ENCODE peak calls at places on chromosomes 1 and 21, in five cellular contexts. W is esophagus squamous epithelium, S is transverse colon, K is iPS DF 6.9, N is colonic mucosa. P is an unnamed sample. For H3K4me1, the result is how much of the 10 kb centered on the place peaks cover.

GRCh38 chr1:61639937-61640336 is 85.0 kb downstream of the TM2D1 start:
- DNase-seq in W (no peak), S (no peak), K (no peak), N (no peak), P (no peak)

GRCh38 chr1:230104395-230105244 is 37.6 kb downstream of the GALNT2 start:
- DNase-seq in W (peak), S (peak), K (no peak), N (peak), P (peak)

GRCh38 chr1:29563092-29563491 is 326.8 kb downstream of the PTPRU start:
- DNase-seq in W (no peak), S (no peak), K (no peak), N (no peak), P (no peak)

GRCh38 chr1:108955881-108956280 is 7.4 kb downstream of the CLCC1 start:
- DNase-seq in W (no peak), S (no peak), K (no peak), N (no peak), P (no peak)

GRCh38 chr1:204623365-204623893 is 62.1 kb downstream of the LRRN2 start:
- DNase-seq in W (no peak), S (peak), K (no peak), N (peak), P (peak)

GRCh38 chr1:67134692-67135091 is at the start of gene C1orf141:
- DNase-seq in W (no peak), S (no peak), K (no peak), N (no peak), P (no peak)

GRCh38 chr1:151693057-151693651 is 23.4 kb downstream of the CELF3 start:
- DNase-seq in W (no peak), S (no peak), K (peak), N (peak), P (peak)

GRCh38 chr1:186819140-186819539 is 9.6 kb upstream of the PLA2G4A start:
- DNase-seq in W (no peak), S (no peak), K (no peak), N (no peak), P (no peak)

GRCh38 chr1:27606708-27607238 is 2.8 kb upstream of the AHDC1 start:
- DNase-seq in W (no peak), S (no peak), K (no peak), N (no peak), P (no peak)

GRCh38 chr1:205262706-205263105 is 35.0 kb downstream of the TMCC2 start:
- DNase-seq in W (no peak), S (no peak), K (no peak), N (no peak), P (no peak)

GRCh38 chr1:22343456-22344426 is 107.9 kb upstream of the ZBTB40 start:
- DNase-seq in W (no peak), S (no peak), K (no peak), N (no peak), P (no peak)

GRCh38 chr1:102732927-102733326 is 375.4 kb downstream of the COL11A1 start:
- DNase-seq in W (no peak), S (no peak), K (no peak), N (no peak), P (no peak)

GRCh38 chr1:109112056-109112651 is 1.8 kb upstream of the ELAPOR1 start:
- DNase-seq in W (no peak), S (no peak), K (no peak), N (no peak), P (peak)

GRCh38 chr1:154750681-154751665 is 119.1 kb downstream of the KCNN3 start:
- DNase-seq in W (no peak), S (no peak), K (no peak), N (no peak), P (peak)

GRCh38 chr1:31227891-31228290 is 11.8 kb downstream of the NKAIN1 start:
- DNase-seq in W (no peak), S (no peak), K (no peak), N (no peak), P (peak)

GRCh38 chr1:2391034-2391384 is 345 bp downstream of the MORN1 start:
- DNase-seq in W (no peak), S (peak), K (no peak), N (peak), P (peak)

GRCh38 chr1:234543442-234544093 is 64.6 kb upstream of the TARBP1 start:
- DNase-seq in W (no peak), S (peak), K (no peak), N (no peak), P (no peak)

GRCh38 chr1:115302390-115302961 is 35.6 kb downstream of the NGF start:
- DNase-seq in W (no peak), S (no peak), K (no peak), N (no peak), P (no peak)

GRCh38 chr1:156912861-156913808 is 7.3 kb upstream of the LRRC71 start:
- DNase-seq in W (no peak), S (no peak), K (no peak), N (no peak), P (no peak)

GRCh38 chr21:25568230-25568629 is 39.1 kb downstream of the MRPL39 start:
- DNase-seq in W (no peak), S (peak), K (no peak), N (peak), P (no peak)

GRCh38 chr1:47192458-47193384 is 2.9 kb upstream of the PDZK1IP1 start:
- DNase-seq in W (no peak), S (peak), K (peak), N (peak), P (peak)

GRCh38 chr1:3483801-3484444 is 29.5 kb downstream of the ARHGEF16 start:
- DNase-seq in W (no peak), S (peak), K (no peak), N (peak), P (peak)

GRCh38 chr1:25066253-25066652 is 136.2 kb upstream of the RUNX3 start:
- DNase-seq in W (no peak), S (no peak), K (no peak), N (no peak), P (no peak)

GRCh38 chr1:222387020-222387816 is 160.7 kb downstream of the HHIPL2 start:
- DNase-seq in W (no peak), S (no peak), K (peak), N (no peak), P (peak)

DNA sequence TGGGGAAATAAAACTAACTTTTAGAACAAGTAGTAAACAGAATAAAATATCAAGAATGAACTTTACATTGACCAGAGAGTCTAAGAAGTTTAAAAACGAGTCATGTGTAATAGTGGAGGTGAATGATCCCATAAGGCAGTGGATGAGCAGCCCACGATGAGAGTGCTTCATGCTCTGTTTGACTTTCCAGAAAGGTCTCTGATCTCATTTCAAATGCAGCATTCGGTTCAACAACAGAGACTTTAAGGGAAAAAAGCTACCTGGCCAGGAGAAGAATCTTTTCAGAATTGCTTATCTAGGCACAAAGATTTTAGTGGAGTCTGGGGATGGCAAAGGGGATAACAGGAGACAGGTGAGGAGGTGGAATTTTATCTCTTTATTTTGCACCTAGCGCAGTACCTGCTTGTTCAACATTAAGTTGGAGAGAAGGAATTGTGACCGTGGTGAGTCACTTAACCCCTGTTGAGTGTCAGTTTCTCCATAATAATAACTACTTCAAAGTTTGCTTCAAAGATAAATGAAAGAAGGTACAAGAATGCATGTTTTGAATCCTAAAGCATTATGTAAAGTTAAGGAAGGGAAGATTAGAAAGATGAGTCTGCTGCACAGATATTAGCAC is 94.9 kb upstream of the KIF26B start:
- DNase-seq in W (no peak), S (no peak), K (no peak), N (no peak), P (no peak)
- H3K4me1 ChIP-seq in W (under half), S (under half), K (under half), N (under half), P (under half)

GRCh38 chr1:153544453-153545066 is 1.0 kb downstream of the S100A4 start:
- DNase-seq in W (no peak), S (no peak), K (no peak), N (no peak), P (no peak)
- H3K4me1 ChIP-seq in W (half or more), S (under half), K (under half), N (under half), P (under half)

DNA sequence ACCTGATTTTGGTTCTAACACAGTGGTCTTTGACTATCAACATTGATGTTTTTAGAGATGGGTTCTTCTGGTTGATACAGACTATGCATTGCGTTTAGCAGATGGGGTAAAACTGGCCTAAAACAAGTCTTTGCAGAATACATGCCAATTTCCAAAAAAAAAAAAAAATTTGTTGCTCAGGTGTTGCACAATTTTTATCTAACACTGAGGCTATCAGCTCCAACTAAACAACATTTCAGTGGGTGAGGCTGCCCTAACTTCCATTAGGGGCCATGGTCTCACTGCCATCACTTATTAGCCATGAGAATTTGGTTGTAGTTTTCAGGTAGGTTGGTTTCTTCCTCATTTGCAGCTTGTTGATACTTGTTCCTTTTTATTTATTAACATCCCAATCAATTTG is 14.0 kb downstream of the AGMAT start:
- DNase-seq in W (no peak), S (no peak), K (no peak), N (no peak), P (no peak)
- H3K4me1 ChIP-seq in W (under half), S (under half), K (under half), N (under half), P (under half)

DNA sequence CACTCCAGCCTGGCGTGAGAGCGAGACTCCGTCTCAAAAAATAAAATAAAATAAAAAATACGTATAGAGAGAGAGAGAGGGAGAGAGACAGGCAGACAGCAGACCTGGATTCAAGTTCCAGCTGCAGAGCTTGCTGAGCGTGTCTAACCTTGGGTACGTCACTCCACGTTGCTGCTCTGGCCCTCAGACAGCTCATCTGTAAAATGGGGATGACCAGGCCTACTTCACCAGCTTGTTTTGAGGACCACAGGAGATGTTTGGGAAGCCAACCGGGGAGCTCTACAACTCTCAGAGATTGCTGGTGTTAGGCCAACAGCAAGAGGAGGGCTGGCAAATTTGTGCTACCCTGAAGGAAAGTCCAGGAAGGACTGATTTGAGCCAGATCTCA is 499 bp upstream of the TRAF5 start:
- DNase-seq in W (no peak), S (no peak), K (no peak), N (no peak), P (no peak)
- H3K4me1 ChIP-seq in W (under half), S (under half), K (under half), N (under half), P (under half)

GRCh38 chr1:116306102-116306501 is 66.9 kb upstream of the ATP1A1 start:
- DNase-seq in W (no peak), S (no peak), K (no peak), N (no peak), P (no peak)
- H3K4me1 ChIP-seq in W (under half), S (under half), K (under half), N (under half), P (under half)

DNA sequence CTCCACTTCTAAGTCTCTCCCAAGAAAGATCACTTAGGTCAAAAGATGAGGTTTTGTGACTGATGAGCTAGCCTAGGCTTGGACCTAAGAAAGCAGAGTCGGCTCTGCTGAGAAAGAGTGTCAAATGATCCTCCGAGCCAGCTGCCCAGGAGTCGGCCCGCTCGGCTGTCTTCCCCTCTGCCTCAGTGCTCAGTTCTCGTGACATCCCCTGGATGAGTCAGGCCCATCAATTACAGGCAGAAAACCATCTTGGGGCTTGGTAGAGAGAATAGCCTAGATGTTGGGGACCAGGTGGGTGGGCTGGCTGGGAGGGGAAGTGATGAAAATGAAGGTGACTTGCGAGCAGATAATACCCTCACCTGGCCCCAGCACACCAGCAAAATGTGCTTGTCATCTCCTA is 60.5 kb downstream of the SLC66A1 start:
- DNase-seq in W (no peak), S (no peak), K (no peak), N (no peak), P (no peak)
- H3K4me1 ChIP-seq in W (half or more), S (under half), K (under half), N (under half), P (under half)

GRCh38 chr1:59076612-59077011 is 220.3 kb upstream of the FGGY start:
- DNase-seq in W (no peak), S (no peak), K (no peak), N (no peak), P (no peak)
- H3K4me1 ChIP-seq in W (under half), S (under half), K (under half), N (under half), P (under half)

GRCh38 chr1:113405573-113405972 is 15.3 kb downstream of the MAGI3 start:
- DNase-seq in W (no peak), S (no peak), K (no peak), N (no peak), P (no peak)

GRCh38 chr1:113401067-113401466 is 10.8 kb downstream of the MAGI3 start:
- DNase-seq in W (no peak), S (no peak), K (no peak), N (no peak), P (no peak)

GRCh38 chr1:113399063-113399583 is 8.8 kb downstream of the MAGI3 start:
- DNase-seq in W (no peak), S (no peak), K (no peak), N (no peak), P (peak)

GRCh38 chr1:113401728-113402127 is 11.4 kb downstream of the MAGI3 start:
- DNase-seq in W (no peak), S (no peak), K (no peak), N (no peak), P (no peak)

DNA sequence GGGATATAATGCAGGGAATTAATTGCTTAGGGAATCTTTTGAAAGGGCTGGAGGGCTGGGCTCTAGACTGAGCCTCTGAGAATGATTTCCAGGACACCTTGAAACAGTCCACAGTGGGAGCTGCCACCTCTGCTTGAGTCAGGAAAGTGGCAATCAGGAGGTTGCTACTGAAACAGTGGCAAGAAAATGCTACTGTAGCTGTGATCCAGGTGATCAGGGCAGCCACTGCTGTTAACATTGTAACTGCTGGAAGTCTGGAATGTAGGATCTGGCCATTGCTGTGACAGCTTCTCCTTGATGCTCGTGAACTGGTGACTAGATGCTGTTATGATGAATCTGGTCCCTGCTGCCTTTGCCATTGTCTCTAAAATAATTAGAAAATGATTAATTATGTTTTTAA is 12.8 kb downstream of the MAGI3 start:
- DNase-seq in W (no peak), S (no peak), K (no peak), N (no peak), P (no peak)
- H3K4me1 ChIP-seq in W (under half), S (under half), K (under half), N (under half), P (under half)

DNA sequence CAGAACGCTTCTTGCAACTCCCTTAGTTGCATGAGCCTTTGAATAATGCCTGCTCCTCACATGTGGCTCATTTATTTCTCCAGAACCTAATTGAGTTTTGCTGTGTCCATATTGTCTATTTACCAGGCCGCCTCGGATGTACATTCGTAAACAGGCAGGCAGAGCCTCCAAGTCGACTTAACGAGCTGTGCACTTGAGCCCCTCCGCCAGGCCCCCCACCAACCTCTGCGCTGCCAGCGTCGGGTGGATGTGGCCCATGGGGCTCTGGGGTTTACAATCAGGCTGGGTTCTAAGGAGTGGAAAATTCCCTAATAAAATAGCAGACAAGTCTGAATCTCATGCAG is 106.1 kb downstream of the NPHP4 start:
- DNase-seq in W (no peak), S (no peak), K (no peak), N (no peak), P (no peak)
- H3K4me1 ChIP-seq in W (under half), S (under half), K (under half), N (under half), P (under half)